ENCODE peak calls at places on chromosome 9, in five cellular contexts. A is dorsolateral prefrontal cortex; X is HT-29; H is tibial nerve; L is activated CD8-positive, alpha-beta memory T cell treated with anti-CD3 and anti-CD28 coated beads for 24 hours. V is an unnamed sample.
A peak's percentile ranks its signal among the peaks of the same experiment; 100 is the strongest.

GRCh38 chr9:95024097-95024671 is 293.3 kb downstream of the FANCC start:
- DNase-seq in A (no peak), X (no peak), H (no peak), L (no peak), V (peak; percentile 84)

GRCh38 chr9:21336467-21336866 is 1.3 kb upstream of the KLHL9 start:
- DNase-seq in A (no peak), X (peak; percentile 47), H (no peak), L (no peak), V (peak; percentile 33)

GRCh38 chr9:131839281-131840084 is 99.6 kb upstream of the RAPGEF1 start:
- DNase-seq in A (peak; percentile 28), X (no peak), H (peak; percentile 21), L (peak; percentile 58), V (no peak)

GRCh38 chr9:114193090-114193489 is 37.8 kb downstream of the COL27A1 start:
- DNase-seq in A (no peak), X (no peak), H (no peak), L (no peak), V (no peak)

GRCh38 chr9:134947265-134947955 is 29.7 kb upstream of the FCN1 start:
- DNase-seq in A (peak; percentile 21), X (no peak), H (no peak), L (no peak), V (no peak)

GRCh38 chr9:37977851-37978250 is 73.9 kb upstream of the SLC25A51 start:
- DNase-seq in A (no peak), X (no peak), H (no peak), L (no peak), V (no peak)

GRCh38 chr9:136233868-136234267 is 11.7 kb downstream of the QSOX2 start:
- DNase-seq in A (no peak), X (no peak), H (no peak), L (no peak), V (no peak)

GRCh38 chr9:18658764-18659705 is 185.1 kb downstream of the ADAMTSL1 start:
- DNase-seq in A (no peak), X (no peak), H (no peak), L (no peak), V (no peak)

GRCh38 chr9:126342621-126343031 is 16.0 kb downstream of the MVB12B start:
- DNase-seq in A (no peak), X (no peak), H (no peak), L (peak; percentile 37), V (peak; percentile 46)

GRCh38 chr9:72577212-72577753 is 55.9 kb downstream of the TMC1 start:
- DNase-seq in A (no peak), X (peak; percentile 93), H (no peak), L (no peak), V (no peak)

GRCh38 chr9:35553670-35554543 is 51.2 kb upstream of the TESK1 start:
- DNase-seq in A (peak; percentile 78), X (peak; percentile 73), H (no peak), L (no peak), V (peak; percentile 63)

GRCh38 chr9:110979636-110980035 is 58.6 kb downstream of the LPAR1 start:
- DNase-seq in A (no peak), X (no peak), H (no peak), L (no peak), V (no peak)

GRCh38 chr9:125003332-125003731 is 62.4 kb upstream of the GOLGA1 start:
- DNase-seq in A (no peak), X (no peak), H (no peak), L (no peak), V (no peak)

GRCh38 chr9:92564982-92565381 is 29.2 kb upstream of the ECM2 start:
- DNase-seq in A (no peak), X (no peak), H (no peak), L (no peak), V (no peak)

GRCh38 chr9:38687389-38687842 is 32.5 kb downstream of the FAM240B start:
- DNase-seq in A (peak; percentile 36), X (no peak), H (no peak), L (no peak), V (peak; percentile 14)

GRCh38 chr9:97237951-97238851 is 69.3 kb upstream of the CCDC180 start:
- DNase-seq in A (peak; percentile 91), X (peak; percentile 65), H (peak; percentile 61), L (peak; percentile 88), V (peak; percentile 52)

GRCh38 chr9:5767968-5768932 is 64.7 kb downstream of the ERMP1 start:
- DNase-seq in A (no peak), X (no peak), H (no peak), L (peak; percentile 62), V (no peak)

GRCh38 chr9:4207881-4208615 is 91.8 kb downstream of the GLIS3 start:
- DNase-seq in A (no peak), X (no peak), H (no peak), L (no peak), V (no peak)

GRCh38 chr9:78295731-78296130 is 1.2 kb upstream of the PSAT1 start:
- DNase-seq in A (no peak), X (peak; percentile 12), H (no peak), L (no peak), V (peak; percentile 64)

GRCh38 chr9:6827370-6827949 is 69.7 kb downstream of the KDM4C start:
- DNase-seq in A (no peak), X (peak; percentile 66), H (no peak), L (no peak), V (peak; percentile 71)

GRCh38 chr9:81879501-81879916 is 48.7 kb upstream of the SPATA31D4 start:
- DNase-seq in A (no peak), X (peak; percentile 59), H (no peak), L (no peak), V (no peak)

GRCh38 chr9:86077286-86077685 is 22.1 kb downstream of the GOLM1 start:
- DNase-seq in A (peak; percentile 21), X (no peak), H (no peak), L (no peak), V (no peak)

GRCh38 chr9:116546711-116547581 is 140.2 kb upstream of the TRIM32 start:
- DNase-seq in A (no peak), X (peak; percentile 41), H (no peak), L (no peak), V (peak; percentile 90)

GRCh38 chr9:31146485-31147166 is 1237.8 kb upstream of the ACO1 start:
- DNase-seq in A (no peak), X (no peak), H (no peak), L (no peak), V (no peak)

GRCh38 chr9:22238809-22239684 is 207.6 kb upstream of the DMRTA1 start:
- DNase-seq in A (no peak), X (peak; percentile 60), H (no peak), L (no peak), V (peak; percentile 40)

GRCh38 chr9:13002740-13003139 is 227.9 kb downstream of the LURAP1L start:
- DNase-seq in A (no peak), X (no peak), H (no peak), L (no peak), V (no peak)

GRCh38 chr9:14399736-14400657 is 86.1 kb upstream of the NFIB start:
- DNase-seq in A (no peak), X (no peak), H (no peak), L (no peak), V (no peak)

GRCh38 chr9:33187519-33188218 is 20.5 kb upstream of the B4GALT1 start:
- DNase-seq in A (no peak), X (no peak), H (no peak), L (no peak), V (no peak)

GRCh38 chr9:98367923-98368322 is 112.5 kb upstream of the TBC1D2 start:
- DNase-seq in A (no peak), X (no peak), H (no peak), L (no peak), V (no peak)

V was measured in HepG2.